ENCODE peak calls at places on chromosomes 3 and 15, in ten cellular contexts. N is NCI-H2081 treated with DMSO at 0.1 percent for 48 hours; I is astrocyte of the spinal cord; G is anterior cingulate cortex; C is HuH-7; L is smooth muscle cell of the brain vasculature; V is stimulated activated CD4-positive, alpha-beta T cell treated with anti-CD3 and anti-CD28 coated beads, Interleukin-12 subunit alpha, Interleukin-12 subunit beta, amount 100 ng/mL, for 24 hours; Y is activated T-cell treated with anti-CD3 and anti-CD28 coated beads for 1 hour; E is hepatocyte; S is right lobe of liver. K is an unnamed sample.

GRCh38 chr3:169295126-169295525 is 368.4 kb downstream of the MECOM start:
- DNase-seq in N (peak), I (peak), G (no peak), C (no peak), L (peak), V (no peak), Y (no peak), E (no peak), S (no peak), K (no peak)

GRCh38 chr15:68415061-68415460 is 16.9 kb downstream of the ITGA11 start:
- DNase-seq in N (no peak), I (no peak), G (no peak), C (no peak), L (no peak), V (no peak), Y (no peak), E (no peak), S (no peak), K (no peak)

GRCh38 chr3:191290311-191291025 is 38.7 kb upstream of the CCDC50 start:
- DNase-seq in N (no peak), I (peak), G (no peak), C (no peak), L (no peak), V (no peak), Y (no peak), E (no peak), S (no peak), K (no peak)

GRCh38 chr15:37076543-37076942 is 23.8 kb downstream of the MEIS2 start:
- DNase-seq in N (no peak), I (peak), G (no peak), C (no peak), L (no peak), V (no peak), Y (no peak), E (no peak), S (no peak), K (no peak)

GRCh38 chr3:122146466-122146865 is 37.0 kb upstream of the CASR start:
- DNase-seq in N (no peak), I (no peak), G (no peak), C (no peak), L (no peak), V (peak), Y (no peak), E (peak), S (no peak), K (no peak)

GRCh38 chr3:150623945-150624344 is 20.8 kb downstream of the SELENOT start:
- DNase-seq in N (no peak), I (peak), G (no peak), C (no peak), L (peak), V (no peak), Y (no peak), E (no peak), S (no peak), K (no peak)

GRCh38 chr15:60584355-60585023 is 105.5 kb upstream of the ICE2 start:
- DNase-seq in N (no peak), I (no peak), G (no peak), C (no peak), L (no peak), V (no peak), Y (no peak), E (no peak), S (no peak), K (no peak)

GRCh38 chr3:190024912-190025311 is 95.8 kb downstream of the P3H2 start:
- DNase-seq in N (no peak), I (peak), G (no peak), C (no peak), L (no peak), V (no peak), Y (no peak), E (no peak), S (no peak), K (no peak)

GRCh38 chr15:32825219-32825618 is 107.4 kb downstream of the GREM1 start:
- DNase-seq in N (no peak), I (no peak), G (no peak), C (no peak), L (no peak), V (no peak), Y (no peak), E (no peak), S (no peak), K (no peak)

GRCh38 chr3:132721479-132722164 is 587 bp downstream of the NPHP3 start:
- DNase-seq in N (no peak), I (peak), G (peak), C (peak), L (peak), V (no peak), Y (no peak), E (peak), S (peak), K (no peak)

GRCh38 chr3:4520013-4520881 is 27.1 kb downstream of the ITPR1 start:
- DNase-seq in N (no peak), I (no peak), G (no peak), C (no peak), L (no peak), V (no peak), Y (no peak), E (no peak), S (no peak), K (no peak)

GRCh38 chr15:77569647-77570186 is 63.0 kb downstream of the LINGO1 start:
- DNase-seq in N (no peak), I (no peak), G (no peak), C (peak), L (no peak), V (no peak), Y (no peak), E (no peak), S (no peak), K (no peak)

GRCh38 chr3:187832202-187832601 is 86.9 kb upstream of the BCL6 start:
- DNase-seq in N (no peak), I (no peak), G (no peak), C (no peak), L (no peak), V (no peak), Y (no peak), E (no peak), S (no peak), K (no peak)

GRCh38 chr3:57953541-57953940 is 54.7 kb upstream of the FLNB start:
- DNase-seq in N (no peak), I (no peak), G (no peak), C (no peak), L (no peak), V (no peak), Y (no peak), E (no peak), S (no peak), K (no peak)

GRCh38 chr3:57706462-57706861 is 13.6 kb upstream of the DENND6A start:
- DNase-seq in N (no peak), I (peak), G (no peak), C (no peak), L (no peak), V (no peak), Y (no peak), E (peak), S (no peak), K (no peak)

GRCh38 chr3:17307482-17307881 is 422.7 kb downstream of the PLCL2 start:
- DNase-seq in N (no peak), I (no peak), G (no peak), C (no peak), L (no peak), V (no peak), Y (no peak), E (no peak), S (no peak), K (no peak)

GRCh38 chr3:126133606-126134005 is 46.8 kb downstream of the ALDH1L1 start:
- DNase-seq in N (no peak), I (no peak), G (no peak), C (no peak), L (no peak), V (no peak), Y (no peak), E (no peak), S (peak), K (no peak)